ENCODE peak calls at places on chromosome 7, in nine cellular contexts. One of them, this sample, is unnamed.

GRCh38 chr7:87702326-87702725 is 74.1 kb downstream of the RUNDC3B start:
- DNase-seq in OCI-LY7: no peak
- DNase-seq in GM23338: no peak
- DNase-seq in neural progenitor cell: no peak
- DNase-seq in PC-3: peak
- DNase-seq in hepatocyte: no peak
- DNase-seq in SK-N-SH: no peak
- DNase-seq in GM23248: peak
- DNase-seq in HCT116: no peak
- DNase-seq in this sample: no peak

GRCh38 chr7:124812764-124813163 is 47.2 kb upstream of the GPR37 start:
- DNase-seq in OCI-LY7: no peak
- DNase-seq in GM23338: peak
- DNase-seq in neural progenitor cell: no peak
- DNase-seq in PC-3: no peak
- DNase-seq in hepatocyte: no peak
- DNase-seq in SK-N-SH: no peak
- DNase-seq in GM23248: no peak
- DNase-seq in HCT116: no peak
- DNase-seq in this sample: no peak

GRCh38 chr7:96997512-96998032 is 7.8 kb upstream of the DLX6 start:
- DNase-seq in OCI-LY7: no peak
- DNase-seq in GM23338: no peak
- DNase-seq in neural progenitor cell: peak
- DNase-seq in PC-3: no peak
- DNase-seq in hepatocyte: no peak
- DNase-seq in SK-N-SH: no peak
- DNase-seq in GM23248: no peak
- DNase-seq in HCT116: no peak
- DNase-seq in this sample: no peak

GRCh38 chr7:122577449-122578003 is 121.4 kb downstream of the RNF133 start:
- DNase-seq in OCI-LY7: no peak
- DNase-seq in GM23338: no peak
- DNase-seq in neural progenitor cell: no peak
- DNase-seq in PC-3: no peak
- DNase-seq in hepatocyte: no peak
- DNase-seq in SK-N-SH: no peak
- DNase-seq in GM23248: no peak
- DNase-seq in HCT116: no peak
- DNase-seq in this sample: no peak

GRCh38 chr7:108196004-108196403 is 65.8 kb upstream of the LAMB4 start:
- DNase-seq in OCI-LY7: no peak
- DNase-seq in GM23338: no peak
- DNase-seq in neural progenitor cell: no peak
- DNase-seq in PC-3: no peak
- DNase-seq in hepatocyte: no peak
- DNase-seq in SK-N-SH: no peak
- DNase-seq in GM23248: peak
- DNase-seq in HCT116: no peak
- DNase-seq in this sample: no peak

GRCh38 chr7:155129789-155130188 is 59.7 kb downstream of the HTR5A start:
- DNase-seq in OCI-LY7: no peak
- DNase-seq in GM23338: no peak
- DNase-seq in neural progenitor cell: no peak
- DNase-seq in PC-3: no peak
- DNase-seq in hepatocyte: no peak
- DNase-seq in SK-N-SH: no peak
- DNase-seq in GM23248: no peak
- DNase-seq in HCT116: no peak
- DNase-seq in this sample: no peak

GRCh38 chr7:76340617-76341131 is 18.1 kb downstream of the YWHAG start:
- DNase-seq in OCI-LY7: no peak
- DNase-seq in GM23338: no peak
- DNase-seq in neural progenitor cell: no peak
- DNase-seq in PC-3: no peak
- DNase-seq in hepatocyte: no peak
- DNase-seq in SK-N-SH: no peak
- DNase-seq in GM23248: peak
- DNase-seq in HCT116: no peak
- DNase-seq in this sample: no peak

GRCh38 chr7:140476698-140477261 is 2.5 kb downstream of the MKRN1 start:
- DNase-seq in OCI-LY7: no peak
- DNase-seq in GM23338: no peak
- DNase-seq in neural progenitor cell: no peak
- DNase-seq in PC-3: no peak
- DNase-seq in hepatocyte: no peak
- DNase-seq in SK-N-SH: no peak
- DNase-seq in GM23248: no peak
- DNase-seq in HCT116: no peak
- DNase-seq in this sample: no peak

GRCh38 chr7:110801502-110801901 is 289.4 kb upstream of the LRRN3 start:
- DNase-seq in OCI-LY7: no peak
- DNase-seq in GM23338: no peak
- DNase-seq in neural progenitor cell: no peak
- DNase-seq in PC-3: no peak
- DNase-seq in hepatocyte: no peak
- DNase-seq in SK-N-SH: no peak
- DNase-seq in GM23248: no peak
- DNase-seq in HCT116: no peak
- DNase-seq in this sample: no peak

GRCh38 chr7:100130608-100131453 is 4.1 kb downstream of the MBLAC1 start:
- DNase-seq in OCI-LY7: peak
- DNase-seq in GM23338: peak
- DNase-seq in neural progenitor cell: peak
- DNase-seq in PC-3: peak
- DNase-seq in hepatocyte: peak
- DNase-seq in SK-N-SH: peak
- DNase-seq in GM23248: peak
- DNase-seq in HCT116: no peak
- DNase-seq in this sample: peak

GRCh38 chr7:90271753-90272152 is 26.8 kb downstream of the CFAP69 start:
- DNase-seq in OCI-LY7: no peak
- DNase-seq in GM23338: no peak
- DNase-seq in neural progenitor cell: no peak
- DNase-seq in PC-3: peak
- DNase-seq in hepatocyte: no peak
- DNase-seq in SK-N-SH: no peak
- DNase-seq in GM23248: peak
- DNase-seq in HCT116: no peak
- DNase-seq in this sample: no peak

GRCh38 chr7:85851571-85852193 is 664.8 kb upstream of the SEMA3D start:
- DNase-seq in OCI-LY7: peak
- DNase-seq in GM23338: peak
- DNase-seq in neural progenitor cell: peak
- DNase-seq in PC-3: peak
- DNase-seq in hepatocyte: peak
- DNase-seq in SK-N-SH: peak
- DNase-seq in GM23248: peak
- DNase-seq in HCT116: peak
- DNase-seq in this sample: peak

GRCh38 chr7:141378405-141378804 is 172.8 kb upstream of the AGK start:
- DNase-seq in OCI-LY7: no peak
- DNase-seq in GM23338: no peak
- DNase-seq in neural progenitor cell: no peak
- DNase-seq in PC-3: no peak
- DNase-seq in hepatocyte: no peak
- DNase-seq in SK-N-SH: no peak
- DNase-seq in GM23248: no peak
- DNase-seq in HCT116: no peak
- DNase-seq in this sample: no peak

GRCh38 chr7:17301491-17302101 is 3.1 kb downstream of the AHR start:
- DNase-seq in OCI-LY7: peak
- DNase-seq in GM23338: peak
- DNase-seq in neural progenitor cell: peak
- DNase-seq in PC-3: peak
- DNase-seq in hepatocyte: peak
- DNase-seq in SK-N-SH: no peak
- DNase-seq in GM23248: peak
- DNase-seq in HCT116: no peak
- DNase-seq in this sample: peak

GRCh38 chr7:116834815-116835533 is 27.4 kb upstream of the CAPZA2 start:
- DNase-seq in OCI-LY7: no peak
- DNase-seq in GM23338: no peak
- DNase-seq in neural progenitor cell: no peak
- DNase-seq in PC-3: peak
- DNase-seq in hepatocyte: peak
- DNase-seq in SK-N-SH: no peak
- DNase-seq in GM23248: peak
- DNase-seq in HCT116: no peak
- DNase-seq in this sample: no peak

GRCh38 chr7:92831716-92832622 is 4.4 kb downstream of the CDK6 start:
- DNase-seq in OCI-LY7: no peak
- DNase-seq in GM23338: peak
- DNase-seq in neural progenitor cell: no peak
- DNase-seq in PC-3: peak
- DNase-seq in hepatocyte: peak
- DNase-seq in SK-N-SH: peak
- DNase-seq in GM23248: peak
- DNase-seq in HCT116: no peak
- DNase-seq in this sample: peak

GRCh38 chr7:104328970-104329825 is 795 bp downstream of the LHFPL3 start:
- DNase-seq in OCI-LY7: no peak
- DNase-seq in GM23338: peak
- DNase-seq in neural progenitor cell: peak
- DNase-seq in PC-3: no peak
- DNase-seq in hepatocyte: peak
- DNase-seq in SK-N-SH: peak
- DNase-seq in GM23248: peak
- DNase-seq in HCT116: no peak
- DNase-seq in this sample: no peak
- H3K4me2 ChIP-seq in OCI-LY7: no peak
- H3K4me2 ChIP-seq in GM23338: peak
- H3K4me2 ChIP-seq in neural progenitor cell: peak
- H3K4me2 ChIP-seq in PC-3: no peak
- H3K4me2 ChIP-seq in hepatocyte: peak
- H3K4me2 ChIP-seq in SK-N-SH: peak
- H3K4me2 ChIP-seq in GM23248: peak
- H3K4me2 ChIP-seq in HCT116: no peak
- H3K4me2 ChIP-seq in this sample: peak

GRCh38 chr7:157299613-157300405 is 37.0 kb upstream of the DNAJB6 start:
- DNase-seq in OCI-LY7: no peak
- DNase-seq in GM23338: peak
- DNase-seq in neural progenitor cell: no peak
- DNase-seq in PC-3: peak
- DNase-seq in hepatocyte: no peak
- DNase-seq in SK-N-SH: peak
- DNase-seq in GM23248: no peak
- DNase-seq in HCT116: peak
- DNase-seq in this sample: no peak
- TF ChIP-seq EZH2phosphoT487 in OCI-LY7: no peak
- TF ChIP-seq EZH2phosphoT487 in GM23338: no peak
- TF ChIP-seq EZH2phosphoT487 in neural progenitor cell: no peak
- TF ChIP-seq EZH2phosphoT487 in PC-3: no peak
- TF ChIP-seq EZH2phosphoT487 in hepatocyte: no peak
- TF ChIP-seq EZH2phosphoT487 in SK-N-SH: no peak
- TF ChIP-seq EZH2phosphoT487 in GM23248: no peak
- TF ChIP-seq EZH2phosphoT487 in HCT116: no peak
- TF ChIP-seq EZH2phosphoT487 in this sample: no peak

GRCh38 chr7:8175929-8176369 is 86.0 kb downstream of the ICA1 start:
- DNase-seq in OCI-LY7: no peak
- DNase-seq in GM23338: no peak
- DNase-seq in neural progenitor cell: no peak
- DNase-seq in PC-3: no peak
- DNase-seq in hepatocyte: peak
- DNase-seq in SK-N-SH: no peak
- DNase-seq in GM23248: no peak
- DNase-seq in HCT116: no peak
- DNase-seq in this sample: no peak

GRCh38 chr7:8178353-8178752 is 83.6 kb downstream of the ICA1 start:
- DNase-seq in OCI-LY7: no peak
- DNase-seq in GM23338: no peak
- DNase-seq in neural progenitor cell: no peak
- DNase-seq in PC-3: no peak
- DNase-seq in hepatocyte: no peak
- DNase-seq in SK-N-SH: no peak
- DNase-seq in GM23248: no peak
- DNase-seq in HCT116: no peak
- DNase-seq in this sample: no peak

GRCh38 chr7:8172372-8173354 is 89.3 kb downstream of the ICA1 start:
- DNase-seq in OCI-LY7: no peak
- DNase-seq in GM23338: no peak
- DNase-seq in neural progenitor cell: no peak
- DNase-seq in PC-3: no peak
- DNase-seq in hepatocyte: no peak
- DNase-seq in SK-N-SH: no peak
- DNase-seq in GM23248: no peak
- DNase-seq in HCT116: no peak
- DNase-seq in this sample: no peak

GRCh38 chr7:8177109-8177933 is 84.6 kb downstream of the ICA1 start:
- DNase-seq in OCI-LY7: peak
- DNase-seq in GM23338: no peak
- DNase-seq in neural progenitor cell: no peak
- DNase-seq in PC-3: no peak
- DNase-seq in hepatocyte: no peak
- DNase-seq in SK-N-SH: no peak
- DNase-seq in GM23248: no peak
- DNase-seq in HCT116: no peak
- DNase-seq in this sample: peak

DNA sequence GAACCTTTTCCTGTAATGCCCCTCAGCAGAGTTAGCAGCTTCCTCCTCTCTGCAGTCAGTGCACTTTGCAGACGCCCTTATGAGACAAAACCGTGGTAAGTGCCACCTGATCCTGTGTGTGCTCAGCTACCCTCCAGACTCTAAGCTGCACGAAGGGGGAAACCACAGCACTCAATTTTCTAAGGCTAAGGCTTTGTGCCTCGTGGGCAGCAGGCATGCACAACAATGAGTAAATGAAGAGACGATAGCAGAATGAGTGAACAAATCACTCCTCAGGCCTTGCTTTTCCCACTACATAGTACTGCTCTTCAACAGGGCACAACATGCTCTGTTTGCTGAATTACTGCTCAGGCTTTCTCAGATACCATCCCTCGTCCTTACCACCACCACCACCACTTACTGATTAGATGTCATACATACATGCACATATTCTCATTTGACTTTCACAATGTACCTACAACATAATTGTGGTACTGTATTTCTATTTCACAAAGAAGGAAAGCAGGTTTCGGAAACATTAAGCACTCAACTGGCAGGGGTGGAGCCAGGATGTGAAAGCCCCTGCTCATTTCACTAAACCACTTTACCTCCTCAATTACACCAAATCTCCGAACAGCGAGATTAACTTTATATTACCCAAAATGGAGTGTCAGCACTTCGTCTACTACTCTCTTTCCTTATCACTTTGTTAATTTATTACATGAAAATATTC is 85.4 kb downstream of the ICA1 start:
- DNase-seq in OCI-LY7: peak
- DNase-seq in GM23338: no peak
- DNase-seq in neural progenitor cell: no peak
- DNase-seq in PC-3: no peak
- DNase-seq in hepatocyte: no peak
- DNase-seq in SK-N-SH: no peak
- DNase-seq in GM23248: no peak
- DNase-seq in HCT116: no peak
- DNase-seq in this sample: peak
- H3K27ac ChIP-seq in OCI-LY7: peak
- H3K27ac ChIP-seq in GM23338: no peak
- H3K27ac ChIP-seq in neural progenitor cell: no peak
- H3K27ac ChIP-seq in PC-3: no peak
- H3K27ac ChIP-seq in hepatocyte: peak
- H3K27ac ChIP-seq in SK-N-SH: peak
- H3K27ac ChIP-seq in GM23248: no peak
- H3K27ac ChIP-seq in HCT116: no peak
- H3K27ac ChIP-seq in this sample: peak

GRCh38 chr7:151696738-151697514 is 177.2 kb upstream of the RHEB start:
- DNase-seq in OCI-LY7: no peak
- DNase-seq in GM23338: peak
- DNase-seq in neural progenitor cell: peak
- DNase-seq in PC-3: peak
- DNase-seq in hepatocyte: peak
- DNase-seq in SK-N-SH: peak
- DNase-seq in GM23248: no peak
- DNase-seq in HCT116: no peak
- DNase-seq in this sample: no peak
- H3K4me2 ChIP-seq in OCI-LY7: no peak
- H3K4me2 ChIP-seq in GM23338: no peak
- H3K4me2 ChIP-seq in neural progenitor cell: peak
- H3K4me2 ChIP-seq in PC-3: peak
- H3K4me2 ChIP-seq in hepatocyte: peak
- H3K4me2 ChIP-seq in SK-N-SH: no peak
- H3K4me2 ChIP-seq in GM23248: no peak
- H3K4me2 ChIP-seq in HCT116: no peak
- H3K4me2 ChIP-seq in this sample: no peak